ENCODE peak calls at places on chromosomes 13 and 19, in five cellular contexts. B is hepatic stellate cell; J is memory B cell; T is activated T-cell treated with anti-CD3 and anti-CD28 coated beads, Interleukin-2, amount 50 U/mL, for 48 hours; C is lung microvascular endothelial cell. D is an unnamed sample.

GRCh38 chr19:12163841-12164240 is 945 bp downstream of the ZNF136 start:
- DNase-seq in B (peak; percentile 64), J (no peak), T (no peak), C (peak; percentile 47), D (no peak)

GRCh38 chr13:51849145-51850101 is 4.4 kb upstream of the TMEM272 start:
- DNase-seq in B (no peak), J (peak; percentile 14), T (peak; percentile 64), C (peak; percentile 20), D (no peak)

GRCh38 chr19:48393559-48394330 is at the start of gene GRIN2D:
- DNase-seq in B (peak; percentile 51), J (no peak), T (peak; percentile 49), C (peak; percentile 30), D (peak; percentile 26)

GRCh38 chr13:112651306-112651705 is 38.5 kb upstream of the ATP11A start:
- DNase-seq in B (no peak), J (no peak), T (no peak), C (peak; percentile 43), D (peak; percentile 43)

GRCh38 chr13:30652746-30653145 is 35.0 kb downstream of the USPL1 start:
- DNase-seq in B (no peak), J (no peak), T (no peak), C (no peak), D (no peak)

GRCh38 chr19:778910-779653 is 18.2 kb upstream of the PTBP1 start:
- DNase-seq in B (peak; percentile 91), J (no peak), T (no peak), C (peak; percentile 62), D (peak; percentile 55)

GRCh38 chr19:5896365-5897076 is 7.1 kb downstream of the NDUFA11 start:
- DNase-seq in B (no peak), J (no peak), T (no peak), C (no peak), D (no peak)

GRCh38 chr13:108302279-108302678 is 32.8 kb downstream of the TNFSF13B start:
- DNase-seq in B (no peak), J (no peak), T (no peak), C (no peak), D (no peak)

GRCh38 chr19:50820549-50821247 is 2.9 kb downstream of the KLK1 start:
- DNase-seq in B (no peak), J (no peak), T (no peak), C (no peak), D (no peak)

GRCh38 chr19:41903161-41903953 is 20.4 kb downstream of the ARHGEF1 start:
- DNase-seq in B (no peak), J (no peak), T (no peak), C (no peak), D (no peak)

GRCh38 chr13:89694471-89694870 is 1653.0 kb upstream of the MIR17HG start:
- DNase-seq in B (no peak), J (no peak), T (no peak), C (no peak), D (no peak)

D was measured in endothelial cell of umbilical vein.